ENCODE peak calls at places on chromosomes 11 and 22, in six cellular contexts. X is psoas muscle, J is kidney, T is mucosa of descending colon, N is heart left ventricle, H is right lobe of liver. L is an unnamed sample.
A peak's percentile ranks its signal among the peaks of the same experiment; 100 is the strongest.

GRCh38 chr11:115581871-115582639 is 77.8 kb upstream of the CADM1 start:
- DNase-seq in X (no peak), J (no peak), T (no peak), N (no peak), H (no peak), L (no peak)

GRCh38 chr11:62565100-62565802 is 8.4 kb downstream of the EEF1G start:
- DNase-seq in X (no peak), J (no peak), T (peak; percentile 12), N (no peak), H (no peak), L (no peak)

GRCh38 chr11:75492181-75492820 is 33.4 kb downstream of the GDPD5 start:
- DNase-seq in X (no peak), J (no peak), T (peak; percentile 65), N (no peak), H (no peak), L (no peak)

GRCh38 chr11:7548659-7549283 is 35.0 kb downstream of the PPFIBP2 start:
- DNase-seq in X (no peak), J (no peak), T (no peak), N (no peak), H (peak; percentile 63), L (no peak)

GRCh38 chr11:7444582-7444981 is 40.7 kb upstream of the OLFML1 start:
- DNase-seq in X (no peak), J (no peak), T (no peak), N (no peak), H (no peak), L (no peak)

GRCh38 chr11:27839226-27839913 is 139.1 kb upstream of the BDNF start:
- DNase-seq in X (no peak), J (no peak), T (no peak), N (no peak), H (no peak), L (no peak)

GRCh38 chr22:28600546-28601143 is 79.0 kb downstream of the TTC28 start:
- DNase-seq in X (no peak), J (no peak), T (no peak), N (no peak), H (no peak), L (no peak)

GRCh38 chr11:88475991-88476418 is 138.5 kb upstream of the CTSC start:
- DNase-seq in X (no peak), J (no peak), T (no peak), N (no peak), H (no peak), L (no peak)

GRCh38 chr11:88188251-88189030 is 13.2 kb upstream of the RAB38 start:
- DNase-seq in X (no peak), J (peak; percentile 77), T (no peak), N (no peak), H (no peak), L (no peak)

GRCh38 chr11:77129841-77130756 is 2.1 kb downstream of the MYO7A start:
- DNase-seq in X (no peak), J (peak; percentile 45), T (peak; percentile 34), N (no peak), H (no peak), L (no peak)
- H3K4me1 ChIP-seq in X (peaks cover 10% of the 10 kb centered on the region), J (peaks cover 20% of the 10 kb centered on the region), T (peaks cover 19% of the 10 kb centered on the region), N (peaks cover 14% of the 10 kb centered on the region), H (peaks cover 7% of the 10 kb centered on the region), L (peaks cover 20% of the 10 kb centered on the region)

GRCh38 chr11:68565768-68566167 is 105.2 kb downstream of the PPP6R3 start:
- DNase-seq in X (peak; percentile 76), J (no peak), T (no peak), N (no peak), H (no peak), L (no peak)
- H3K36me3 ChIP-seq in X (peaks cover 76% of the 10 kb centered on the region), J (peaks cover 20% of the 10 kb centered on the region), T (no peaks in the 10 kb centered on the region), N (peaks cover 98% of the 10 kb centered on the region), H (peaks cover 21% of the 10 kb centered on the region), L (peaks cover 89% of the 10 kb centered on the region)

GRCh38 chr11:774873-775592 is 2.3 kb downstream of the GATD1 start:
- DNase-seq in X (no peak), J (peak; percentile 71), T (peak; percentile 45), N (no peak), H (no peak), L (peak; percentile 64)
- TF ChIP-seq CTCF in X (no peak), J (no peak), T (no peak), N (no peak), H (no peak), L (no peak)

DNA sequence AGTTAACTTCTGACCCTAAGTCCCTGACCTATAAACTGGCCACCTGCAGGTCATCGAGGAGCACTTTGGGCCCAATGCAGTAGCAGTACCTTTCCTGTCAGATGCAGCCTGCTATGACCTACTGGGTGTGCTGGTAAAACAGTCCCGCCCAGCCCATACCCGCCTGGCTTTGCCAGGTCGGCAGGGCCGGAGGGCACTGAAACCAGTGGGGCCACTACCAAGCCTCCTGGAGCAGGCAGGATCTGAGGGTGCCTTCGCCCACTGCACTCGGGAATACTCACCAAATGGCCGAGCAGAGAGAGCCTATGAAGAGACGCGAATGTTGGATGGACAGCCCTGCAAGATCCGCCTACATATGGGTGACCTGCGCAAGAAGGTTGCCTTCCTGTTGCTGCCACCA is 4.4 kb downstream of the C11orf42 start:
- DNase-seq in X (no peak), J (peak; percentile 69), T (no peak), N (no peak), H (no peak), L (no peak)
- H3K4me1 ChIP-seq in X (no peaks in the 10 kb centered on the region), J (no peaks in the 10 kb centered on the region), T (no peaks in the 10 kb centered on the region), N (no peaks in the 10 kb centered on the region), H (no peaks in the 10 kb centered on the region), L (no peaks in the 10 kb centered on the region)

GRCh38 chr11:117843666-117844484 is 19.3 kb upstream of the FXYD2 start:
- DNase-seq in X (peak; percentile 87), J (peak; percentile 90), T (peak; percentile 75), N (peak; percentile 79), H (peak; percentile 82), L (peak; percentile 89)
- H3K36me3 ChIP-seq in X (no peaks in the 10 kb centered on the region), J (no peaks in the 10 kb centered on the region), T (no peaks in the 10 kb centered on the region), N (peaks cover 36% of the 10 kb centered on the region), H (no peaks in the 10 kb centered on the region), L (no peaks in the 10 kb centered on the region)

GRCh38 chr11:708511-708910 is 2.5 kb downstream of the EPS8L2 start:
- DNase-seq in X (no peak), J (no peak), T (no peak), N (no peak), H (peak; percentile 50), L (no peak)

GRCh38 chr11:707817-708420 is 1.9 kb downstream of the EPS8L2 start:
- DNase-seq in X (no peak), J (peak; percentile 93), T (no peak), N (no peak), H (peak; percentile 50), L (no peak)

GRCh38 chr11:706439-706956 is 467 bp downstream of the EPS8L2 start:
- DNase-seq in X (no peak), J (peak; percentile 83), T (peak; percentile 72), N (peak; percentile 12), H (no peak), L (no peak)

GRCh38 chr11:705646-706438 is at the start of gene EPS8L2:
- DNase-seq in X (no peak), J (peak; percentile 90), T (peak; percentile 89), N (no peak), H (peak; percentile 96), L (peak; percentile 89)

GRCh38 chr11:706957-707816 is 1.2 kb downstream of the EPS8L2 start:
- DNase-seq in X (no peak), J (peak; percentile 87), T (peak; percentile 71), N (peak; percentile 11), H (peak; percentile 94), L (peak; percentile 84)
- TF ChIP-seq CTCF in X (no peak), J (no peak), T (no peak), N (no peak), H (peak; percentile 40), L (no peak)

GRCh38 chr22:24429411-24430365 is 2.3 kb downstream of the ADORA2A start:
- DNase-seq in X (peak; percentile 68), J (peak; percentile 78), T (peak; percentile 78), N (peak; percentile 69), H (no peak), L (peak; percentile 69)

GRCh38 chr22:24426436-24426835 is 963 bp upstream of the ADORA2A start:
- DNase-seq in X (peak; percentile 36), J (no peak), T (no peak), N (no peak), H (no peak), L (no peak)

GRCh38 chr22:24428751-24429410 is 1.5 kb downstream of the ADORA2A start:
- DNase-seq in X (peak; percentile 18), J (peak; percentile 68), T (no peak), N (no peak), H (no peak), L (no peak)

GRCh38 chr22:24426859-24427499 is 420 bp upstream of the ADORA2A start:
- DNase-seq in X (peak; percentile 34), J (peak; percentile 80), T (no peak), N (no peak), H (no peak), L (no peak)

GRCh38 chr22:24427500-24428164 is at the start of gene ADORA2A:
- DNase-seq in X (peak; percentile 54), J (peak; percentile 89), T (peak; percentile 94), N (no peak), H (peak; percentile 71), L (no peak)
- H3K4me1 ChIP-seq in X (peaks cover 3% of the 10 kb centered on the region), J (peaks cover 10% of the 10 kb centered on the region), T (peaks cover 22% of the 10 kb centered on the region), N (peaks cover 24% of the 10 kb centered on the region), H (peaks cover 4% of the 10 kb centered on the region), L (peaks cover 30% of the 10 kb centered on the region)

GRCh38 chr11:67494371-67495233 is 10.6 kb downstream of the PITPNM1 start:
- DNase-seq in X (no peak), J (peak; percentile 70), T (peak; percentile 51), N (no peak), H (no peak), L (no peak)

GRCh38 chr11:67495234-67496005 is 9.7 kb downstream of the PITPNM1 start:
- DNase-seq in X (no peak), J (no peak), T (peak; percentile 45), N (no peak), H (no peak), L (no peak)

GRCh38 chr11:67493548-67494370 is 10.9 kb downstream of the AIP start:
- DNase-seq in X (no peak), J (peak; percentile 75), T (peak; percentile 57), N (no peak), H (no peak), L (no peak)

GRCh38 chr11:67497656-67498291 is 7.4 kb downstream of the PITPNM1 start:
- DNase-seq in X (no peak), J (peak; percentile 65), T (peak; percentile 46), N (no peak), H (no peak), L (no peak)

GRCh38 chr11:67496113-67496512 is 9.1 kb downstream of the PITPNM1 start:
- DNase-seq in X (no peak), J (no peak), T (peak; percentile 44), N (no peak), H (no peak), L (no peak)
- H3K36me3 ChIP-seq in X (peaks cover 7% of the 10 kb centered on the region), J (peaks cover 6% of the 10 kb centered on the region), T (peaks cover 3% of the 10 kb centered on the region), N (peaks cover 64% of the 10 kb centered on the region), H (no peaks in the 10 kb centered on the region), L (peaks cover 41% of the 10 kb centered on the region)

GRCh38 chr11:118401151-118401879 is at the start of gene ATP5MG:
- DNase-seq in X (peak; percentile 96), J (peak; percentile 95), T (peak; percentile 93), N (peak; percentile 92), H (peak; percentile 92), L (peak; percentile 95)
- TF ChIP-seq CTCF in X (no peak), J (peak; percentile 4), T (no peak), N (no peak), H (no peak), L (no peak)

L was measured in upper lobe of right lung.